ENCODE peak calls at places on chromosomes 1 and 21, in five cellular contexts. Y is HFFc6, A is NCI-H446, G is DMS79, S is neuronal stem cell. I is an unnamed sample.

GRCh38 chr21:39750670-39751069 is 5.7 kb downstream of the IGSF5 start:
- DNase-seq in G (no peak), Y (no peak), S (no peak), A (no peak), I (no peak)

GRCh38 chr1:152968248-152968647 is 2.2 kb upstream of the SPRR4 start:
- DNase-seq in Y (no peak), G (no peak), A (no peak), S (no peak), I (no peak)

GRCh38 chr1:94345148-94345721 is 73.0 kb upstream of the ABCD3 start:
- DNase-seq in S (no peak), G (no peak), Y (no peak), A (no peak), I (no peak)

GRCh38 chr21:45228171-45228641 is 59.5 kb downstream of the POFUT2 start:
- DNase-seq in G (no peak), S (no peak), A (no peak), Y (peak), I (peak)

GRCh38 chr1:155205969-155206593 is 1.6 kb downstream of the THBS3 start:
- DNase-seq in G (no peak), Y (no peak), A (no peak), S (no peak), I (no peak)

GRCh38 chr1:214621178-214621577 is 18.2 kb downstream of the CENPF start:
- DNase-seq in G (no peak), S (no peak), A (peak), Y (no peak), I (no peak)

GRCh38 chr1:25837253-25837875 is 17.6 kb downstream of the MTFR1L start:
- DNase-seq in Y (no peak), A (no peak), S (no peak), G (no peak), I (no peak)

GRCh38 chr1:206560021-206560716 is 52.1 kb downstream of the EIF2D start:
- DNase-seq in G (no peak), A (no peak), Y (no peak), S (no peak), I (no peak)

GRCh38 chr1:54695764-54696163 is 19.9 kb upstream of the TTC4 start:
- DNase-seq in A (no peak), Y (no peak), G (no peak), S (no peak), I (no peak)

GRCh38 chr1:16926491-16927195 is 4.9 kb downstream of the CROCC start:
- DNase-seq in Y (no peak), A (peak), G (peak), S (peak), I (no peak)

GRCh38 chr1:112905420-112906154 is 50.4 kb downstream of the SLC16A1 start:
- DNase-seq in S (no peak), A (no peak), Y (no peak), G (no peak), I (no peak)